ENCODE peak calls at places on chromosomes 7 and 10, in seven cellular contexts. O is Caco-2; U is stimulated activated CD4-positive, alpha-beta T cell treated with anti-CD3 and anti-CD28 coated beads, Interleukin-4, amount 100 ng/mL, for 4 hours; F is GM12892; R is activated CD8-positive, alpha-beta memory T cell treated with anti-CD3 and anti-CD28 coated beads for 48 hours; S is GM13976; P is endodermal cell. K is an unnamed sample.

GRCh38 chr7:92634924-92635519 is 44.8 kb upstream of the FAM133B start:
- DNase-seq in O (no peak), U (no peak), F (no peak), R (no peak), S (no peak), P (no peak), K (no peak)

GRCh38 chr10:114925675-114926204 is 12.3 kb upstream of the TRUB1 start:
- DNase-seq in O (no peak), U (no peak), F (no peak), R (no peak), S (peak; percentile 31), P (no peak), K (no peak)

GRCh38 chr7:142866361-142867096 is 11.7 kb downstream of the EPHB6 start:
- DNase-seq in O (peak; percentile 70), U (no peak), F (no peak), R (no peak), S (peak; percentile 68), P (peak; percentile 92), K (peak; percentile 82)

GRCh38 chr7:81284576-81284975 is 365.7 kb upstream of the SEMA3C start:
- DNase-seq in O (no peak), U (no peak), F (no peak), R (no peak), S (no peak), P (no peak), K (no peak)

GRCh38 chr7:27616914-27617548 is 45.7 kb downstream of the HIBADH start:
- DNase-seq in O (no peak), U (no peak), F (no peak), R (no peak), S (no peak), P (no peak), K (no peak)

GRCh38 chr10:80324086-80324485 is 32.5 kb downstream of the DYDC1 start:
- DNase-seq in O (no peak), U (no peak), F (no peak), R (no peak), S (no peak), P (no peak), K (no peak)

GRCh38 chr10:77899080-77899477 is 27.5 kb downstream of the DLG5 start:
- DNase-seq in O (no peak), U (no peak), F (no peak), R (no peak), S (no peak), P (no peak), K (no peak)

GRCh38 chr7:74320645-74321178 is 31.5 kb downstream of the CLIP2 start:
- DNase-seq in O (no peak), U (no peak), F (no peak), R (no peak), S (peak; percentile 60), P (peak; percentile 70), K (no peak)

GRCh38 chr7:124057872-124058271 is 25.0 kb upstream of the TMEM229A start:
- DNase-seq in O (no peak), U (no peak), F (no peak), R (no peak), S (no peak), P (no peak), K (no peak)

GRCh38 chr7:131538071-131538790 is 18.2 kb downstream of the PODXL start:
- DNase-seq in O (no peak), U (no peak), F (no peak), R (no peak), S (no peak), P (no peak), K (no peak)

GRCh38 chr7:93890464-93891068 is at the start of gene TFPI2:
- DNase-seq in O (no peak), U (peak; percentile 3), F (no peak), R (no peak), S (peak; percentile 53), P (peak; percentile 86), K (peak; percentile 43)

GRCh38 chr10:69352569-69353264 is 64.0 kb downstream of the TACR2 start:
- DNase-seq in O (peak; percentile 61), U (no peak), F (no peak), R (no peak), S (no peak), P (no peak), K (no peak)

GRCh38 chr10:112286837-112287818 is 3.9 kb downstream of the TECTB start:
- DNase-seq in O (no peak), U (no peak), F (no peak), R (no peak), S (no peak), P (no peak), K (no peak)

GRCh38 chr10:113177163-113177935 is 227.3 kb downstream of the TCF7L2 start:
- DNase-seq in O (no peak), U (no peak), F (no peak), R (no peak), S (no peak), P (peak; percentile 49), K (no peak)

GRCh38 chr10:71205468-71205867 is 6.9 kb upstream of the UNC5B start:
- DNase-seq in O (no peak), U (no peak), F (no peak), R (no peak), S (no peak), P (no peak), K (no peak)

GRCh38 chr10:61994404-61995031 is 93.0 kb downstream of the ARID5B start:
- DNase-seq in O (no peak), U (no peak), F (no peak), R (no peak), S (no peak), P (no peak), K (no peak)

GRCh38 chr10:116151076-116151475 is 121.9 kb downstream of the GFRA1 start:
- DNase-seq in O (no peak), U (no peak), F (no peak), R (no peak), S (no peak), P (no peak), K (no peak)

GRCh38 chr7:7176421-7177043 is 5.8 kb upstream of the C1GALT1 start:
- DNase-seq in O (no peak), U (no peak), F (no peak), R (no peak), S (no peak), P (no peak), K (no peak)

GRCh38 chr7:28847176-28847575 is 111.0 kb downstream of the TRIL start:
- DNase-seq in O (no peak), U (no peak), F (no peak), R (no peak), S (no peak), P (no peak), K (no peak)

GRCh38 chr10:44028384-44029137 is 356.3 kb downstream of the CXCL12 start:
- DNase-seq in O (no peak), U (no peak), F (no peak), R (no peak), S (no peak), P (no peak), K (no peak)

K was measured in H1.